ENCODE peak calls at places on chromosomes 11 and 22, in five cellular contexts. One of them, this sample, is unnamed.

GRCh38 chr11:3014943-3015342 is 22.8 kb upstream of the NAP1L4 start:
- DNase-seq in naive B cell: no peak
- DNase-seq in activated T-cell treated with anti-CD3 and anti-CD28 coated beads for 48 hours: no peak
- DNase-seq in adrenal gland: no peak
- DNase-seq in lower lobe of right lung: no peak
- DNase-seq in this sample: no peak

GRCh38 chr11:72812968-72813739 is 1.1 kb upstream of the ATG16L2 start:
- DNase-seq in activated T-cell treated with anti-CD3 and anti-CD28 coated beads for 48 hours: peak
- DNase-seq in naive B cell: peak
- DNase-seq in adrenal gland: no peak
- DNase-seq in lower lobe of right lung: peak
- DNase-seq in this sample: peak

GRCh38 chr11:75946531-75947530 is 131.8 kb downstream of the UVRAG start:
- DNase-seq in lower lobe of right lung: no peak
- DNase-seq in naive B cell: no peak
- DNase-seq in adrenal gland: no peak
- DNase-seq in activated T-cell treated with anti-CD3 and anti-CD28 coated beads for 48 hours: no peak
- DNase-seq in this sample: no peak

GRCh38 chr11:67436459-67437081 is 912 bp downstream of the PTPRCAP start:
- DNase-seq in naive B cell: no peak
- DNase-seq in adrenal gland: no peak
- DNase-seq in lower lobe of right lung: no peak
- DNase-seq in activated T-cell treated with anti-CD3 and anti-CD28 coated beads for 48 hours: peak
- DNase-seq in this sample: peak

GRCh38 chr11:31645747-31646146 is 136.2 kb downstream of the ELP4 start:
- DNase-seq in lower lobe of right lung: no peak
- DNase-seq in adrenal gland: peak
- DNase-seq in naive B cell: no peak
- DNase-seq in activated T-cell treated with anti-CD3 and anti-CD28 coated beads for 48 hours: no peak
- DNase-seq in this sample: no peak

GRCh38 chr22:49807780-49808708 is 19.6 kb downstream of the BRD1 start:
- DNase-seq in lower lobe of right lung: peak
- DNase-seq in activated T-cell treated with anti-CD3 and anti-CD28 coated beads for 48 hours: no peak
- DNase-seq in adrenal gland: no peak
- DNase-seq in naive B cell: no peak
- DNase-seq in this sample: peak

GRCh38 chr11:107741044-107741823 is 29.4 kb upstream of the SLN start:
- DNase-seq in naive B cell: no peak
- DNase-seq in lower lobe of right lung: peak
- DNase-seq in adrenal gland: no peak
- DNase-seq in activated T-cell treated with anti-CD3 and anti-CD28 coated beads for 48 hours: no peak
- DNase-seq in this sample: no peak

GRCh38 chr22:24474221-24474620 is 20.9 kb upstream of the UPB1 start:
- DNase-seq in activated T-cell treated with anti-CD3 and anti-CD28 coated beads for 48 hours: no peak
- DNase-seq in adrenal gland: no peak
- DNase-seq in naive B cell: no peak
- DNase-seq in lower lobe of right lung: no peak
- DNase-seq in this sample: no peak

GRCh38 chr11:27355575-27356104 is 7.4 kb downstream of the CCDC34 start:
- DNase-seq in naive B cell: no peak
- DNase-seq in adrenal gland: no peak
- DNase-seq in activated T-cell treated with anti-CD3 and anti-CD28 coated beads for 48 hours: no peak
- DNase-seq in lower lobe of right lung: no peak
- DNase-seq in this sample: no peak

GRCh38 chr22:36334838-36335603 is 52.7 kb downstream of the MYH9 start:
- DNase-seq in naive B cell: no peak
- DNase-seq in lower lobe of right lung: no peak
- DNase-seq in activated T-cell treated with anti-CD3 and anti-CD28 coated beads for 48 hours: no peak
- DNase-seq in adrenal gland: peak
- DNase-seq in this sample: no peak

GRCh38 chr11:121459413-121460041 is 6.8 kb upstream of the SORL1-AS1 start:
- DNase-seq in lower lobe of right lung: no peak
- DNase-seq in activated T-cell treated with anti-CD3 and anti-CD28 coated beads for 48 hours: no peak
- DNase-seq in naive B cell: no peak
- DNase-seq in adrenal gland: no peak
- DNase-seq in this sample: no peak

GRCh38 chr11:117915219-117915618 is 14.0 kb downstream of the TMPRSS13 start:
- DNase-seq in adrenal gland: peak
- DNase-seq in activated T-cell treated with anti-CD3 and anti-CD28 coated beads for 48 hours: no peak
- DNase-seq in lower lobe of right lung: no peak
- DNase-seq in naive B cell: no peak
- DNase-seq in this sample: no peak

GRCh38 chr11:68269414-68270081 is 2.2 kb downstream of the C11orf24 start:
- DNase-seq in naive B cell: no peak
- DNase-seq in adrenal gland: no peak
- DNase-seq in activated T-cell treated with anti-CD3 and anti-CD28 coated beads for 48 hours: no peak
- DNase-seq in lower lobe of right lung: no peak
- DNase-seq in this sample: no peak

GRCh38 chr22:37657590-37658132 is 862 bp upstream of the PDXP start:
- DNase-seq in naive B cell: no peak
- DNase-seq in adrenal gland: no peak
- DNase-seq in activated T-cell treated with anti-CD3 and anti-CD28 coated beads for 48 hours: no peak
- DNase-seq in lower lobe of right lung: no peak
- DNase-seq in this sample: no peak

GRCh38 chr11:118012083-118012669 is 26.0 kb downstream of the IL10RA start:
- DNase-seq in lower lobe of right lung: peak
- DNase-seq in naive B cell: peak
- DNase-seq in adrenal gland: peak
- DNase-seq in activated T-cell treated with anti-CD3 and anti-CD28 coated beads for 48 hours: no peak
- DNase-seq in this sample: no peak

GRCh38 chr22:31676700-31677099 is 14.7 kb upstream of the PISD start:
- DNase-seq in activated T-cell treated with anti-CD3 and anti-CD28 coated beads for 48 hours: peak
- DNase-seq in naive B cell: peak
- DNase-seq in lower lobe of right lung: peak
- DNase-seq in adrenal gland: peak
- DNase-seq in this sample: peak

GRCh38 chr22:45105281-45105700 is 58.4 kb upstream of the NUP50 start:
- DNase-seq in activated T-cell treated with anti-CD3 and anti-CD28 coated beads for 48 hours: no peak
- DNase-seq in adrenal gland: no peak
- DNase-seq in lower lobe of right lung: no peak
- DNase-seq in naive B cell: no peak
- DNase-seq in this sample: no peak

GRCh38 chr11:114159320-114159719 is 99.8 kb downstream of the ZBTB16 start:
- DNase-seq in lower lobe of right lung: no peak
- DNase-seq in adrenal gland: no peak
- DNase-seq in activated T-cell treated with anti-CD3 and anti-CD28 coated beads for 48 hours: no peak
- DNase-seq in naive B cell: no peak
- DNase-seq in this sample: no peak

GRCh38 chr11:75721852-75722668 is 4.4 kb downstream of the MOGAT2 start:
- DNase-seq in naive B cell: no peak
- DNase-seq in adrenal gland: peak
- DNase-seq in lower lobe of right lung: no peak
- DNase-seq in activated T-cell treated with anti-CD3 and anti-CD28 coated beads for 48 hours: no peak
- DNase-seq in this sample: no peak

GRCh38 chr11:117836077-117836960 is 11.8 kb upstream of the FXYD2 start:
- DNase-seq in naive B cell: no peak
- DNase-seq in activated T-cell treated with anti-CD3 and anti-CD28 coated beads for 48 hours: no peak
- DNase-seq in adrenal gland: no peak
- DNase-seq in lower lobe of right lung: peak
- DNase-seq in this sample: no peak